ENCODE peak calls at places on chromosomes 4 and X, in four cellular contexts. U is GM23338; W is effector CD4-positive, alpha-beta T cell; O is astrocyte of the hippocampus. I is an unnamed sample.
A peak's percentile ranks its signal among the peaks of the same experiment; 100 is the strongest.

GRCh38 chr4:76704133-76704881 is 193.6 kb downstream of the SOWAHB start:
- DNase-seq in W (no peak), U (peak; percentile 64), O (peak; percentile 62), I (no peak)

GRCh38 chr4:180665994-180666818 is 1577.0 kb upstream of the TENM3 start:
- DNase-seq in O (peak; percentile 86), U (peak; percentile 88), W (no peak), I (no peak)

GRCh38 chr4:169152104-169152503 is 118.7 kb downstream of the SH3RF1 start:
- DNase-seq in W (no peak), U (no peak), O (no peak), I (no peak)

GRCh38 chr4:150224896-150225591 is 146.8 kb downstream of the DCLK2 start:
- DNase-seq in O (peak; percentile 69), U (peak; percentile 58), W (no peak), I (no peak)

GRCh38 chrX:49912086-49912485 is 10.3 kb upstream of the CLCN5 start:
- DNase-seq in U (no peak), O (no peak), W (no peak), I (no peak)

GRCh38 chrX:43836435-43837184 is 45.6 kb downstream of the MAOB start:
- DNase-seq in W (no peak), O (peak; percentile 42), U (peak; percentile 18), I (no peak)

GRCh38 chr4:188198980-188199792 is 59.9 kb downstream of the TRIML1 start:
- DNase-seq in U (no peak), W (no peak), O (no peak), I (no peak)

GRCh38 chr4:67452100-67452887 is 93.0 kb downstream of the CENPC start:
- DNase-seq in U (no peak), W (no peak), O (peak; percentile 34), I (no peak)

GRCh38 chrX:153539171-153539978 is 21.9 kb downstream of the ATP2B3 start:
- DNase-seq in W (peak; percentile 43), U (peak; percentile 69), O (peak; percentile 77), I (peak; percentile 56)

GRCh38 chrX:10121787-10122186 is 35.0 kb upstream of the CLCN4 start:
- DNase-seq in W (no peak), U (no peak), O (no peak), I (no peak)

GRCh38 chrX:9677098-9677739 is 88.4 kb downstream of the GPR143 start:
- DNase-seq in U (no peak), W (no peak), O (no peak), I (no peak)

GRCh38 chrX:21438792-21439191 is 64.6 kb downstream of the CNKSR2 start:
- DNase-seq in U (no peak), W (no peak), O (no peak), I (no peak)

GRCh38 chr4:138086471-138086870 is 155.7 kb downstream of the SLC7A11 start:
- DNase-seq in W (no peak), O (no peak), U (no peak), I (no peak)

GRCh38 chr4:147846318-147847135 is 114.6 kb downstream of the ARHGAP10 start:
- DNase-seq in O (peak; percentile 68), W (no peak), U (no peak), I (no peak)

GRCh38 chrX:7071390-7071789 is 76.1 kb upstream of the STS start:
- DNase-seq in W (no peak), O (no peak), U (no peak), I (no peak)

GRCh38 chr4:54959656-54960055 is 165.7 kb downstream of the KDR start:
- DNase-seq in U (no peak), W (no peak), O (peak; percentile 87), I (no peak)

GRCh38 chrX:72094894-72095293 is 36.8 kb downstream of the RTL5 start:
- DNase-seq in U (peak; percentile 46), W (peak; percentile 54), O (peak; percentile 16), I (no peak)